ENCODE peak calls at places on chromosomes 16 and 17, in four cellular contexts. V is renal cortical epithelial cell, J is AG10803, B is COR-L47. G is an unnamed sample.

GRCh38 chr16:51039638-51040331 is 111.3 kb downstream of the SALL1 start:
- DNase-seq in V (no peak), J (no peak), B (no peak), G (no peak)

GRCh38 chr17:73209436-73209835 is 16.6 kb downstream of the COG1 start:
- DNase-seq in V (no peak), B (no peak), J (no peak), G (no peak)

GRCh38 chr17:77125432-77125901 is 15.3 kb upstream of the SEC14L1 start:
- DNase-seq in B (no peak), V (peak; percentile 98), J (peak; percentile 92), G (peak; percentile 94)

GRCh38 chr17:70687421-70687820 is 518.1 kb downstream of the KCNJ2 start:
- DNase-seq in V (peak; percentile 87), B (no peak), J (no peak), G (peak; percentile 32)

GRCh38 chr17:57870283-57870635 is 20.4 kb upstream of the MRPS23 start:
- DNase-seq in J (peak; percentile 55), V (no peak), B (no peak), G (peak; percentile 37)

GRCh38 chr16:28218109-28218508 is 6.3 kb upstream of the XPO6 start:
- DNase-seq in J (peak; percentile 72), B (no peak), V (peak; percentile 32), G (peak; percentile 49)

GRCh38 chr17:40602445-40603443 is 37.5 kb upstream of the CCR7 start:
- DNase-seq in V (no peak), J (no peak), B (no peak), G (no peak)

GRCh38 chr17:75364078-75364477 is 41.4 kb downstream of the GRB2 start:
- DNase-seq in J (peak; percentile 82), B (no peak), V (peak; percentile 86), G (peak; percentile 85)

GRCh38 chr16:23252310-23252709 is 49.8 kb upstream of the SCNN1B start:
- DNase-seq in B (no peak), V (no peak), J (no peak), G (no peak)

GRCh38 chr17:76408037-76408849 is 23.8 kb downstream of the SPHK1 start:
- DNase-seq in J (no peak), V (peak; percentile 41), B (peak; percentile 44), G (peak; percentile 56)

GRCh38 chr16:82605863-82606620 is 20.7 kb upstream of the CDH13 start:
- DNase-seq in V (no peak), J (no peak), B (no peak), G (no peak)

GRCh38 chr17:64084086-64084939 is 45.6 kb downstream of the ERN1 start:
- DNase-seq in B (no peak), V (peak; percentile 85), J (peak; percentile 67), G (peak; percentile 81)

GRCh38 chr17:74430706-74431567 is 951 bp upstream of the GPRC5C start:
- DNase-seq in J (peak; percentile 42), V (peak; percentile 98), B (peak; percentile 69), G (peak; percentile 83)

GRCh38 chr16:12092347-12092882 is 115.9 kb downstream of the SNX29 start:
- DNase-seq in B (no peak), J (peak; percentile 95), V (peak; percentile 97), G (peak; percentile 20)

GRCh38 chr17:1577186-1577585 is 14.6 kb upstream of the PITPNA start:
- DNase-seq in B (no peak), V (peak; percentile 85), J (peak; percentile 97), G (peak; percentile 85)

GRCh38 chr16:63361032-63361624 is 1324.9 kb upstream of the CDH8 start:
- DNase-seq in B (peak; percentile 7), J (peak; percentile 65), V (peak; percentile 67), G (peak; percentile 55)

GRCh38 chr17:74960739-74961342 is 11.7 kb downstream of the HID1 start:
- DNase-seq in V (peak; percentile 36), B (no peak), J (peak; percentile 11), G (peak; percentile 52)

GRCh38 chr16:19389246-19389645 is 28.4 kb upstream of the TMC5 start:
- DNase-seq in B (peak; percentile 58), V (no peak), J (no peak), G (peak; percentile 56)

GRCh38 chr16:709651-710499 is 4.3 kb upstream of the FBXL16 start:
- DNase-seq in B (peak; percentile 96), V (peak; percentile 44), J (peak; percentile 62), G (peak; percentile 49)

GRCh38 chr17:79287743-79288142 is 213.1 kb downstream of the ENGASE start:
- DNase-seq in B (no peak), J (no peak), V (no peak), G (no peak)

GRCh38 chr17:61581611-61582349 is 9.2 kb downstream of the NACA2 start:
- DNase-seq in B (no peak), V (no peak), J (no peak), G (peak; percentile 55)

GRCh38 chr17:4858068-4858879 is 25.1 kb downstream of the MINK1 start:
- DNase-seq in J (no peak), V (peak; percentile 49), B (no peak), G (peak; percentile 40)

GRCh38 chr16:87366288-87366687 is 17.3 kb downstream of the FBXO31 start:
- DNase-seq in V (no peak), J (no peak), B (no peak), G (no peak)

GRCh38 chr17:38667099-38667786 is 7.5 kb downstream of the EPOP start:
- DNase-seq in B (peak; percentile 67), V (peak; percentile 60), J (peak; percentile 65), G (peak; percentile 59)

GRCh38 chr16:67278773-67279295 is 498 bp upstream of the PLEKHG4 start:
- DNase-seq in B (peak; percentile 21), V (no peak), J (no peak), G (no peak)

GRCh38 chr17:2020721-2021120 is 4.4 kb downstream of the RTN4RL1 start:
- DNase-seq in J (no peak), B (no peak), V (no peak), G (no peak)

GRCh38 chr17:20206068-20206467 is 196.9 kb downstream of the SPECC1 start:
- DNase-seq in B (no peak), J (no peak), V (peak; percentile 65), G (peak; percentile 75)

GRCh38 chr17:79220201-79220714 is 145.6 kb downstream of the ENGASE start:
- DNase-seq in J (no peak), B (no peak), V (no peak), G (no peak)